ENCODE peak calls at places on chromosome 1, in seven cellular contexts. Q is GM12892, G is GM12878, V is H1, X is K562, L is HepG2, N is SK-N-SH. U is an unnamed sample.

GRCh38 chr1:190022709-190023108 is 455.0 kb downstream of the BRINP3 start:
- DNase-seq in L (no peak), V (no peak), X (peak; percentile 1), Q (no peak), N (no peak), G (no peak), U (no peak)

GRCh38 chr1:173113015-173113741 is 62.4 kb upstream of the TNFSF18 start:
- DNase-seq in Q (no peak), N (no peak), X (no peak), V (no peak), G (no peak), L (no peak), U (no peak)

GRCh38 chr1:23597635-23598388 is 38.5 kb upstream of the ID3 start:
- DNase-seq in Q (no peak), N (no peak), X (no peak), G (no peak), L (no peak), V (no peak), U (no peak)

GRCh38 chr1:219092206-219092605 is 81.5 kb upstream of the LYPLAL1 start:
- DNase-seq in G (no peak), Q (no peak), L (no peak), V (no peak), N (no peak), X (no peak), U (no peak)

GRCh38 chr1:152108899-152109222 is 6.4 kb downstream of the TCHH start:
- DNase-seq in X (no peak), L (no peak), N (no peak), Q (no peak), V (peak; percentile 46), G (no peak), U (no peak)

GRCh38 chr1:92701147-92701546 is 83.8 kb downstream of the EVI5 start:
- DNase-seq in V (no peak), Q (no peak), N (no peak), X (no peak), G (no peak), L (no peak), U (no peak)

GRCh38 chr1:38991638-38992449 is 768 bp downstream of the AKIRIN1 start:
- DNase-seq in G (no peak), L (no peak), X (peak; percentile 56), Q (no peak), V (no peak), N (peak; percentile 77), U (no peak)

GRCh38 chr1:242800521-242800920 is 276.0 kb upstream of the PLD5 start:
- DNase-seq in X (no peak), N (no peak), L (no peak), Q (no peak), G (no peak), V (no peak), U (no peak)

GRCh38 chr1:175338447-175339135 is 146.0 kb upstream of the KIAA0040 start:
- DNase-seq in G (no peak), V (peak; percentile 92), Q (peak; percentile 18), L (peak; percentile 3), N (peak; percentile 41), X (peak; percentile 59), U (peak; percentile 29)

GRCh38 chr1:167714851-167715652 is 6.7 kb upstream of the MPZL1 start:
- DNase-seq in G (peak; percentile 97), X (peak; percentile 94), L (peak; percentile 84), N (peak; percentile 70), V (peak; percentile 95), Q (peak; percentile 37), U (no peak)

GRCh38 chr1:161725888-161726630 is 4.7 kb downstream of the FCRLB start:
- DNase-seq in V (peak; percentile 77), L (peak; percentile 23), Q (peak; percentile 31), X (no peak), N (peak; percentile 64), G (no peak), U (no peak)

GRCh38 chr1:117570988-117571409 is 34.8 kb upstream of the TENT5C start:
- DNase-seq in G (no peak), L (no peak), N (peak; percentile 3), X (no peak), Q (no peak), V (peak; percentile 38), U (no peak)

GRCh38 chr1:86913399-86913895 is 479 bp downstream of the SELENOF start:
- DNase-seq in N (no peak), V (no peak), X (peak; percentile 55), Q (no peak), L (peak; percentile 16), G (peak; percentile 52), U (peak; percentile 20)

GRCh38 chr1:150010388-150011115 is at the start of gene OTUD7B:
- DNase-seq in N (peak; percentile 94), X (peak; percentile 95), L (peak; percentile 66), V (peak; percentile 88), G (no peak), Q (peak; percentile 68), U (peak; percentile 66)

GRCh38 chr1:62466982-62467532 is 30.2 kb downstream of the USP1 start:
- DNase-seq in L (no peak), X (no peak), G (no peak), V (no peak), Q (no peak), N (no peak), U (no peak)

GRCh38 chr1:32068891-32069590 is 3.7 kb upstream of the TMEM39B start:
- DNase-seq in V (no peak), Q (no peak), N (no peak), X (no peak), G (no peak), L (no peak), U (no peak)

GRCh38 chr1:65946376-65946775 is 153.7 kb downstream of the PDE4B start:
- DNase-seq in G (no peak), N (no peak), V (no peak), Q (no peak), L (no peak), X (no peak), U (no peak)

GRCh38 chr1:36187800-36188593 is 32.0 kb downstream of the MAP7D1 start:
- DNase-seq in V (peak; percentile 86), L (peak; percentile 87), N (peak; percentile 86), G (peak; percentile 57), X (peak; percentile 90), Q (peak; percentile 64), U (peak; percentile 71)

GRCh38 chr1:71027991-71028390 is 19.6 kb downstream of the PTGER3 start:
- DNase-seq in V (no peak), X (no peak), N (no peak), L (no peak), Q (no peak), G (no peak), U (no peak)

GRCh38 chr1:112793631-112794565 is 78.8 kb upstream of the PPM1J start:
- DNase-seq in Q (no peak), N (no peak), G (no peak), V (no peak), L (no peak), X (no peak), U (no peak)

GRCh38 chr1:112788561-112788960 is 73.4 kb upstream of the PPM1J start:
- DNase-seq in G (no peak), V (no peak), X (no peak), N (no peak), L (no peak), Q (no peak), U (no peak)

GRCh38 chr1:112790920-112791722 is 76.0 kb upstream of the PPM1J start:
- DNase-seq in V (no peak), Q (no peak), X (peak; percentile 63), L (no peak), N (peak; percentile 81), G (no peak), U (no peak)

GRCh38 chr1:112794654-112795239 is 79.6 kb upstream of the PPM1J start:
- DNase-seq in N (no peak), X (peak; percentile 49), Q (no peak), V (no peak), L (no peak), G (no peak), U (no peak)

GRCh38 chr1:112791723-112792104 is 76.6 kb upstream of the PPM1J start:
- DNase-seq in X (no peak), N (no peak), Q (no peak), G (no peak), L (no peak), V (no peak), U (no peak)
- TF ChIP-seq TAF1 in X (no peak), N (no peak), Q (no peak), G (no peak), L (no peak), V (no peak), U (no peak)

DNA sequence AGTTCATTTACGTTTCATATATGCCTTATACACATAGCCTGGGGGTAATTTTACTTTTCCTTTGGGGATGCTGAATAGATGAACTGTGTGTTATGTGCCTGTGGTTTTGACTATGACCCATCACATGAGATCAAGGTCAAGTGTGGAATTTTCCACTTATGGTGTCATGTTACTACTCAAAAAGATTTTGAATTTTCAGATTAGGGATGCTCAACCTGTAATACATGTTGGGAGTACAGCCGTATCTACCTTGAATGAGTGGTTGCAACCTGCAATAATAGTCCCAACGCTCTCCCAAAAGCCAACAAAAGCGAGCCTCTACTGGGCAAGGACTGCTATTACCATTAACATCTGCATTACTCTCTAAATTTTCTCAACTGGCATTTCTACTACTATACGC is 68.5 kb upstream of the SDC3 start:
- DNase-seq in G (no peak), N (no peak), X (no peak), V (no peak), Q (no peak), L (peak; percentile 27), U (no peak)
- TF ChIP-seq TAF1 in G (no peak), N (no peak), X (no peak), V (no peak), Q (no peak), L (no peak), U (no peak)

DNA sequence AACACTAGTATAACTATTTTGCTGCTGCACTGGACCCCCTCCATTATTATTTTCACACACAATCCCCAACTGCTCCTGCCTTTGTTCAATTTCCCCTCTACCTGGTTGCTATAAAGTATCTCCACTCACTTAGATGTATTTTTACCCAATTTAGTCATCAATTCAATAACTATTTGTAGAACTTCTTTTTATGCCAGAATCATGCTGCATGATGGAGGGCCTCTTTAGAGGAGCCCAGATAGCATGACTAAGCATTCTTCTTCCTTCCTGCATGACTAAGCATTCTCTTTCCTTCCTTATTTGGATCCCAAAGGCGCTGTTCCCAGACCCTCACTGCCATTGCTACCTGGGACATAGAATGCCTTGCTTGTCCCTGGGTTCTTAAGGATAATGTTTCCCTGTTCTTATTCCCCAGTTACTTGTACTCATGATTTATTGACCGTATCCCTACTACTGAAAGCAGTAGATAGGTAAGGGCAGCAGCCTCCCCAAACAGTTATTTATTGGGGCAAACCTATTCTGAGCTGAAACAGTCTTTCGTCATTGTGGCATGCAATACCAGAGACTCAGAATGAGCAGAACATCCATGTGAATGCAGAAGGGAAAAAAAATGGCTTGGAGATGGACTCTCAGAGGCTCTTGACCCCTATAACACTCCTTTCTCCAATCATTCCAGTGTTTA is 89.3 kb upstream of the AKT3 start:
- DNase-seq in V (peak; percentile 33), G (no peak), L (no peak), N (no peak), Q (no peak), X (peak; percentile 44), U (no peak)
- TF ChIP-seq TAF1 in V (no peak), G (no peak), L (no peak), N (no peak), Q (no peak), X (no peak), U (no peak)

DNA sequence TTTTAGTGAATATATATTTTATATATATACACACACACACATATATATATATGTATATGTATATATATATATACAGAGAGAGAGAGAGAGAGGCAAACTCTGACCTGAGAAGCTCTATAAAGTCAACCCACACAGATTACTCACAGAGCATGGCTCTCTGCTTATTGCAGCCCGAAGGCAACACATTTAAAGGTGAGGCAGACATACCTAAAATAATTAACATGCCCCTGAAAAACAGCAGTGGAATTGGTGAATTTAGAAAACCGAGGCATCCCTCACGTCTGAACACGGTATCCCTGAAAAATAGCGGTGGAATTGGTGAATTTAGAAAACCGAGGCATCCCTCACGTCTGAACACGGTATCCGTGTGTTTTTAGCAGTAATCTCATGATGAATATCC is 228.2 kb downstream of the KIF26B start:
- DNase-seq in Q (no peak), G (no peak), L (no peak), V (no peak), N (no peak), X (no peak), U (no peak)
- TF ChIP-seq TAF1 in Q (no peak), G (no peak), L (no peak), V (no peak), N (no peak), X (no peak), U (no peak)

U was measured in GM12891.